ENCODE peak calls at places on chromosomes 3 and 15, in six cellular contexts. One of them, this sample, is unnamed.

GRCh38 chr15:70358011-70358819 is 260.5 kb upstream of the TLE3 start:
- DNase-seq in GOT3: no peak
- DNase-seq in Peyer's patch: no peak
- DNase-seq in fibroblast of lung: no peak
- DNase-seq in SW 1271: no peak
- DNase-seq in GM12865: no peak
- DNase-seq in this sample: no peak

GRCh38 chr15:48604567-48604966 is 40.9 kb downstream of the FBN1 start:
- DNase-seq in GOT3: no peak
- DNase-seq in Peyer's patch: no peak
- DNase-seq in fibroblast of lung: no peak
- DNase-seq in SW 1271: no peak
- DNase-seq in GM12865: no peak
- DNase-seq in this sample: no peak

GRCh38 chr3:79032686-79033318 is 735.0 kb downstream of the ROBO1 start:
- DNase-seq in GOT3: no peak
- DNase-seq in Peyer's patch: no peak
- DNase-seq in fibroblast of lung: peak
- DNase-seq in SW 1271: peak
- DNase-seq in GM12865: peak
- DNase-seq in this sample: no peak

GRCh38 chr3:1091276-1091675 is 1.5 kb upstream of the CNTN6 start:
- DNase-seq in GOT3: no peak
- DNase-seq in Peyer's patch: no peak
- DNase-seq in fibroblast of lung: peak
- DNase-seq in SW 1271: no peak
- DNase-seq in GM12865: no peak
- DNase-seq in this sample: no peak

GRCh38 chr3:41933154-41933676 is 28.7 kb downstream of the ULK4 start:
- DNase-seq in GOT3: no peak
- DNase-seq in Peyer's patch: no peak
- DNase-seq in fibroblast of lung: peak
- DNase-seq in SW 1271: no peak
- DNase-seq in GM12865: no peak
- DNase-seq in this sample: no peak

GRCh38 chr3:29759443-29760033 is 478.7 kb downstream of the RBMS3 start:
- DNase-seq in GOT3: no peak
- DNase-seq in Peyer's patch: no peak
- DNase-seq in fibroblast of lung: peak
- DNase-seq in SW 1271: no peak
- DNase-seq in GM12865: no peak
- DNase-seq in this sample: no peak

GRCh38 chr3:186097663-186098451 is 11.0 kb downstream of the ETV5 start:
- DNase-seq in GOT3: no peak
- DNase-seq in Peyer's patch: peak
- DNase-seq in fibroblast of lung: peak
- DNase-seq in SW 1271: no peak
- DNase-seq in GM12865: no peak
- DNase-seq in this sample: peak

GRCh38 chr15:89364341-89364740 is 29.7 kb upstream of the POLG start:
- DNase-seq in GOT3: no peak
- DNase-seq in Peyer's patch: no peak
- DNase-seq in fibroblast of lung: no peak
- DNase-seq in SW 1271: no peak
- DNase-seq in GM12865: no peak
- DNase-seq in this sample: no peak

GRCh38 chr3:31295150-31295765 is 237.5 kb upstream of the STT3B start:
- DNase-seq in GOT3: no peak
- DNase-seq in Peyer's patch: no peak
- DNase-seq in fibroblast of lung: no peak
- DNase-seq in SW 1271: no peak
- DNase-seq in GM12865: no peak
- DNase-seq in this sample: no peak

GRCh38 chr3:111924283-111924682 is 54.5 kb upstream of the ABHD10 start:
- DNase-seq in GOT3: no peak
- DNase-seq in Peyer's patch: peak
- DNase-seq in fibroblast of lung: no peak
- DNase-seq in SW 1271: no peak
- DNase-seq in GM12865: no peak
- DNase-seq in this sample: no peak

GRCh38 chr15:77749998-77750540 is 117.4 kb upstream of the LINGO1 start:
- DNase-seq in GOT3: no peak
- DNase-seq in Peyer's patch: no peak
- DNase-seq in fibroblast of lung: no peak
- DNase-seq in SW 1271: no peak
- DNase-seq in GM12865: no peak
- DNase-seq in this sample: no peak

GRCh38 chr3:155519081-155519480 is 225.6 kb upstream of the STRIT1 start:
- DNase-seq in GOT3: no peak
- DNase-seq in Peyer's patch: no peak
- DNase-seq in fibroblast of lung: no peak
- DNase-seq in SW 1271: no peak
- DNase-seq in GM12865: peak
- DNase-seq in this sample: no peak

GRCh38 chr15:47409038-47409437 is 308.3 kb upstream of the SEMA6D start:
- DNase-seq in GOT3: no peak
- DNase-seq in Peyer's patch: no peak
- DNase-seq in fibroblast of lung: no peak
- DNase-seq in SW 1271: no peak
- DNase-seq in GM12865: no peak
- DNase-seq in this sample: no peak

GRCh38 chr15:89187911-89188514 is 33.4 kb downstream of the RLBP1 start:
- DNase-seq in GOT3: no peak
- DNase-seq in Peyer's patch: no peak
- DNase-seq in fibroblast of lung: no peak
- DNase-seq in SW 1271: no peak
- DNase-seq in GM12865: no peak
- DNase-seq in this sample: no peak

GRCh38 chr3:149547954-149548728 is 73.6 kb downstream of the TM4SF4 start:
- DNase-seq in GOT3: peak
- DNase-seq in Peyer's patch: no peak
- DNase-seq in fibroblast of lung: peak
- DNase-seq in SW 1271: no peak
- DNase-seq in GM12865: no peak
- DNase-seq in this sample: no peak

GRCh38 chr15:73265536-73266153 is 103.1 kb downstream of the HCN4 start:
- DNase-seq in GOT3: no peak
- DNase-seq in Peyer's patch: peak
- DNase-seq in fibroblast of lung: peak
- DNase-seq in SW 1271: peak
- DNase-seq in GM12865: peak
- DNase-seq in this sample: peak

GRCh38 chr15:101062471-101063171 is 143.5 kb downstream of the LRRK1 start:
- DNase-seq in GOT3: no peak
- DNase-seq in Peyer's patch: peak
- DNase-seq in fibroblast of lung: no peak
- DNase-seq in SW 1271: no peak
- DNase-seq in GM12865: peak
- DNase-seq in this sample: no peak

GRCh38 chr15:94004697-94005096 is 226.7 kb upstream of the MCTP2 start:
- DNase-seq in GOT3: no peak
- DNase-seq in Peyer's patch: peak
- DNase-seq in fibroblast of lung: no peak
- DNase-seq in SW 1271: no peak
- DNase-seq in GM12865: no peak
- DNase-seq in this sample: no peak

GRCh38 chr3:185914911-185915629 is 22.7 kb downstream of the TRA2B start:
- DNase-seq in GOT3: no peak
- DNase-seq in Peyer's patch: no peak
- DNase-seq in fibroblast of lung: no peak
- DNase-seq in SW 1271: no peak
- DNase-seq in GM12865: no peak
- DNase-seq in this sample: no peak

GRCh38 chr3:190566043-190566933 is 52.4 kb downstream of the IL1RAP start:
- DNase-seq in GOT3: peak
- DNase-seq in Peyer's patch: peak
- DNase-seq in fibroblast of lung: peak
- DNase-seq in SW 1271: peak
- DNase-seq in GM12865: peak
- DNase-seq in this sample: peak

GRCh38 chr15:84821501-84822021 is 4.4 kb downstream of the ALPK3 start:
- DNase-seq in GOT3: no peak
- DNase-seq in Peyer's patch: no peak
- DNase-seq in fibroblast of lung: no peak
- DNase-seq in SW 1271: no peak
- DNase-seq in GM12865: no peak
- DNase-seq in this sample: no peak

GRCh38 chr3:189839576-189839975 is 208.4 kb downstream of the TP63 start:
- DNase-seq in GOT3: no peak
- DNase-seq in Peyer's patch: no peak
- DNase-seq in fibroblast of lung: peak
- DNase-seq in SW 1271: no peak
- DNase-seq in GM12865: no peak
- DNase-seq in this sample: no peak

GRCh38 chr15:40281057-40281850 is 1.6 kb downstream of the ANKRD63 start:
- DNase-seq in GOT3: no peak
- DNase-seq in Peyer's patch: no peak
- DNase-seq in fibroblast of lung: no peak
- DNase-seq in SW 1271: no peak
- DNase-seq in GM12865: no peak
- DNase-seq in this sample: no peak

GRCh38 chr15:71203573-71204444 is 88.5 kb downstream of the THSD4 start:
- DNase-seq in GOT3: no peak
- DNase-seq in Peyer's patch: no peak
- DNase-seq in fibroblast of lung: no peak
- DNase-seq in SW 1271: no peak
- DNase-seq in GM12865: no peak
- DNase-seq in this sample: no peak

GRCh38 chr15:74172751-74173544 is 562 bp upstream of the ISLR start:
- DNase-seq in GOT3: no peak
- DNase-seq in Peyer's patch: peak
- DNase-seq in fibroblast of lung: peak
- DNase-seq in SW 1271: no peak
- DNase-seq in GM12865: no peak
- DNase-seq in this sample: no peak

GRCh38 chr15:45495588-45495987 is 27.0 kb downstream of the SLC30A4 start:
- DNase-seq in GOT3: no peak
- DNase-seq in Peyer's patch: no peak
- DNase-seq in fibroblast of lung: peak
- DNase-seq in SW 1271: no peak
- DNase-seq in GM12865: no peak
- DNase-seq in this sample: no peak

GRCh38 chr3:8095724-8096123 is 405.9 kb upstream of the LMCD1 start:
- DNase-seq in GOT3: no peak
- DNase-seq in Peyer's patch: no peak
- DNase-seq in fibroblast of lung: no peak
- DNase-seq in SW 1271: no peak
- DNase-seq in GM12865: no peak
- DNase-seq in this sample: peak

GRCh38 chr15:85116925-85117646 is 135.4 kb downstream of the PDE8A start:
- DNase-seq in GOT3: no peak
- DNase-seq in Peyer's patch: no peak
- DNase-seq in fibroblast of lung: peak
- DNase-seq in SW 1271: no peak
- DNase-seq in GM12865: peak
- DNase-seq in this sample: no peak

GRCh38 chr3:152299243-152299976 is 30.7 kb downstream of the MBNL1 start:
- DNase-seq in GOT3: no peak
- DNase-seq in Peyer's patch: peak
- DNase-seq in fibroblast of lung: no peak
- DNase-seq in SW 1271: no peak
- DNase-seq in GM12865: no peak
- DNase-seq in this sample: no peak

GRCh38 chr3:132593950-132594328 is 3.1 kb upstream of the ACKR4 start:
- DNase-seq in GOT3: no peak
- DNase-seq in Peyer's patch: no peak
- DNase-seq in fibroblast of lung: peak
- DNase-seq in SW 1271: peak
- DNase-seq in GM12865: no peak
- DNase-seq in this sample: no peak

GRCh38 chr3:172918568-172919296 is 168.2 kb downstream of the ECT2 start:
- DNase-seq in GOT3: no peak
- DNase-seq in Peyer's patch: no peak
- DNase-seq in fibroblast of lung: no peak
- DNase-seq in SW 1271: no peak
- DNase-seq in GM12865: no peak
- DNase-seq in this sample: no peak

GRCh38 chr15:25883860-25884259 is 20.7 kb upstream of the ATP10A start:
- DNase-seq in GOT3: no peak
- DNase-seq in Peyer's patch: no peak
- DNase-seq in fibroblast of lung: peak
- DNase-seq in SW 1271: no peak
- DNase-seq in GM12865: no peak
- DNase-seq in this sample: no peak

GRCh38 chr3:143644370-143645089 is 203.7 kb downstream of the SLC9A9 start:
- DNase-seq in GOT3: no peak
- DNase-seq in Peyer's patch: peak
- DNase-seq in fibroblast of lung: peak
- DNase-seq in SW 1271: peak
- DNase-seq in GM12865: peak
- DNase-seq in this sample: peak

GRCh38 chr3:173970206-173970605 is 572.7 kb downstream of the NLGN1 start:
- DNase-seq in GOT3: no peak
- DNase-seq in Peyer's patch: no peak
- DNase-seq in fibroblast of lung: peak
- DNase-seq in SW 1271: no peak
- DNase-seq in GM12865: no peak
- DNase-seq in this sample: no peak